ENCODE peak calls at places on chromosomes 3 and 15, in five cellular contexts. K, V, J, X and A are unnamed samples.
A peak's percentile ranks its signal among the peaks of the same experiment; 100 is the strongest.

GRCh38 chr3:72273615-72274014 is 488.7 kb upstream of the PROK2 start:
- DNase-seq in K (peak; percentile 64), V (no peak), J (no peak), X (peak; percentile 60), A (no peak)

GRCh38 chr15:26771168-26771916 is 1.5 kb downstream of the GABRB3 start:
- DNase-seq in K (peak; percentile 88), V (no peak), J (no peak), X (peak; percentile 86), A (no peak)

GRCh38 chr15:85761635-85762034 is 33.1 kb downstream of the KLHL25 start:
- DNase-seq in K (no peak), V (no peak), J (no peak), X (no peak), A (peak; percentile 19)

GRCh38 chr15:100987143-100987542 is 68.0 kb downstream of the LRRK1 start:
- DNase-seq in K (no peak), V (no peak), J (no peak), X (no peak), A (no peak)

GRCh38 chr3:9791790-9792404 is 376 bp downstream of the TADA3 start:
- DNase-seq in K (no peak), V (no peak), J (no peak), X (no peak), A (no peak)

GRCh38 chr3:126659915-126660886 is 5.3 kb upstream of the TXNRD3 start:
- DNase-seq in K (no peak), V (peak; percentile 32), J (no peak), X (peak; percentile 63), A (no peak)

GRCh38 chr3:195150194-195151118 is 120.5 kb downstream of the XXYLT1 start:
- DNase-seq in K (no peak), V (peak; percentile 66), J (peak; percentile 52), X (peak; percentile 53), A (no peak)

GRCh38 chr3:43022111-43022510 is 43.0 kb downstream of the GASK1A start:
- DNase-seq in K (no peak), V (no peak), J (no peak), X (no peak), A (no peak)

GRCh38 chr15:84727429-84727828 is 11.5 kb upstream of the SEC11A start:
- DNase-seq in K (no peak), V (no peak), J (no peak), X (no peak), A (no peak)

GRCh38 chr15:80580107-80580506 is 115.0 kb upstream of the ABHD17C start:
- DNase-seq in K (no peak), V (peak; percentile 98), J (no peak), X (peak; percentile 15), A (no peak)

GRCh38 chr3:192129586-192129985 is 597.8 kb downstream of the FGF12 start:
- DNase-seq in K (no peak), V (no peak), J (no peak), X (no peak), A (no peak)

GRCh38 chr3:13713396-13713795 is 164.5 kb downstream of the FBLN2 start:
- DNase-seq in K (peak; percentile 17), V (no peak), J (no peak), X (peak; percentile 4), A (no peak)

GRCh38 chr3:86245360-86245759 is 745.6 kb downstream of the VGLL3 start:
- DNase-seq in K (no peak), V (peak; percentile 3), J (no peak), X (no peak), A (no peak)

GRCh38 chr3:78562318-78562717 is 1205.5 kb downstream of the ROBO1 start:
- DNase-seq in K (no peak), V (no peak), J (no peak), X (no peak), A (no peak)

GRCh38 chr3:72960812-72961518 is 35.6 kb upstream of the PPP4R2 start:
- DNase-seq in K (no peak), V (peak; percentile 40), J (no peak), X (no peak), A (no peak)

GRCh38 chr15:41634072-41634628 is 26.1 kb upstream of the MGA start:
- DNase-seq in K (no peak), V (no peak), J (no peak), X (no peak), A (no peak)

GRCh38 chr3:16770792-16771191 is 114.0 kb upstream of the PLCL2 start:
- DNase-seq in K (no peak), V (no peak), J (no peak), X (no peak), A (no peak)

GRCh38 chr3:23806322-23807160 is 786 bp downstream of the UBE2E1 start:
- DNase-seq in K (peak; percentile 55), V (no peak), J (no peak), X (peak; percentile 46), A (peak; percentile 67)

GRCh38 chr3:39435006-39435748 is 28.7 kb downstream of the RPSA start:
- DNase-seq in K (no peak), V (no peak), J (no peak), X (no peak), A (no peak)

GRCh38 chr15:78714890-78715289 is 73.9 kb upstream of the CHRNB4 start:
- DNase-seq in K (no peak), V (peak; percentile 41), J (no peak), X (no peak), A (no peak)

GRCh38 chr3:190849607-190850006 is 12.9 kb downstream of the GMNC start:
- DNase-seq in K (no peak), V (no peak), J (no peak), X (no peak), A (no peak)

GRCh38 chr15:63083046-63083445 is 38.6 kb upstream of the LACTB start:
- DNase-seq in K (peak; percentile 52), V (no peak), J (no peak), X (peak; percentile 47), A (no peak)

GRCh38 chr15:99514306-99514705 is 51.5 kb upstream of the MEF2A start:
- DNase-seq in K (no peak), V (no peak), J (no peak), X (no peak), A (no peak)

GRCh38 chr15:25830844-25831443 is 32.2 kb downstream of the ATP10A start:
- DNase-seq in K (no peak), V (peak; percentile 1), J (no peak), X (no peak), A (no peak)

GRCh38 chr3:30469125-30469524 is 137.3 kb upstream of the TGFBR2 start:
- DNase-seq in K (no peak), V (no peak), J (no peak), X (no peak), A (no peak)

GRCh38 chr15:68601206-68602197 is 22.7 kb downstream of the CORO2B start:
- DNase-seq in K (no peak), V (no peak), J (no peak), X (no peak), A (no peak)

GRCh38 chr3:48926425-48927392 is 8.1 kb downstream of the ARIH2 start:
- DNase-seq in K (no peak), V (peak; percentile 27), J (no peak), X (no peak), A (no peak)

GRCh38 chr3:139935866-139936817 is 1.2 kb downstream of the CLSTN2 start:
- DNase-seq in K (peak; percentile 61), V (no peak), J (no peak), X (peak; percentile 44), A (no peak)

GRCh38 chr3:105686324-105686897 is 182.4 kb downstream of the CBLB start:
- DNase-seq in K (no peak), V (peak; percentile 23), J (no peak), X (no peak), A (peak; percentile 18)

GRCh38 chr15:89197503-89197971 is 23.8 kb downstream of the RLBP1 start:
- DNase-seq in K (no peak), V (peak; percentile 46), J (no peak), X (peak; percentile 75), A (no peak)

GRCh38 chr3:38544926-38545325 is 48.8 kb downstream of the EXOG start:
- DNase-seq in K (no peak), V (no peak), J (no peak), X (no peak), A (no peak)

GRCh38 chr3:135905058-135905724 is 60.3 kb upstream of the PPP2R3A start:
- DNase-seq in K (no peak), V (peak; percentile 30), J (no peak), X (no peak), A (no peak)

GRCh38 chr15:88606437-88606794 is 14.7 kb upstream of the AEN start:
- DNase-seq in K (no peak), V (no peak), J (no peak), X (no peak), A (no peak)

GRCh38 chr3:193342551-193342950 is 36.0 kb downstream of the ATP13A5 start:
- DNase-seq in K (no peak), V (no peak), J (no peak), X (no peak), A (no peak)

GRCh38 chr3:31103623-31104180 is 209.2 kb upstream of the GADL1 start:
- DNase-seq in K (no peak), V (peak; percentile 14), J (no peak), X (no peak), A (no peak)

GRCh38 chr3:64530434-64531049 is 157.3 kb downstream of the ADAMTS9 start:
- DNase-seq in K (peak; percentile 74), V (peak; percentile 67), J (peak; percentile 10), X (peak; percentile 69), A (peak; percentile 31)

GRCh38 chr15:69457304-69458280 is 5.0 kb downstream of the RPLP1 start:
- DNase-seq in K (no peak), V (no peak), J (no peak), X (no peak), A (no peak)

GRCh38 chr3:112654492-112654891 is 13.5 kb upstream of the CCDC80 start:
- DNase-seq in K (no peak), V (no peak), J (no peak), X (no peak), A (no peak)
- TF ChIP-seq CTCF in K (no peak), V (no peak), J (no peak), X (no peak), A (no peak)

GRCh38 chr3:50321844-50322385 is 630 bp downstream of the HYAL2 start:
- DNase-seq in K (no peak), V (no peak), J (no peak), X (no peak), A (no peak)
- TF ChIP-seq CTCF in K (peak; percentile 60), V (peak; percentile 38), J (peak; percentile 78), X (peak; percentile 78), A (peak; percentile 19)

GRCh38 chr15:96657096-96657495 is 326.6 kb downstream of the NR2F2 start:
- DNase-seq in K (no peak), V (no peak), J (no peak), X (no peak), A (no peak)
- TF ChIP-seq CTCF in K (peak; percentile 29), V (peak; percentile 7), J (no peak), X (peak; percentile 49), A (no peak)

GRCh38 chr3:141905129-141905528 is 28.7 kb downstream of the ATP1B3 start:
- DNase-seq in K (no peak), V (no peak), J (no peak), X (no peak), A (no peak)
- TF ChIP-seq CTCF in K (no peak), V (no peak), J (no peak), X (no peak), A (no peak)